ENCODE peak calls at places on chromosomes 7 and 10, in nine cellular contexts. I is heart left ventricle, O is skeletal muscle cell, X is pancreas, P is A549, W is mammary epithelial cell, L is aorta, V is AG04450, E is psoas muscle. G is an unnamed sample.

GRCh38 chr7:136869006-136869961 is 832 bp downstream of the CHRM2 start:
- DNase-seq in X (no peak), L (peak), E (peak), O (no peak), P (no peak), V (no peak), W (no peak), I (peak), G (no peak)

GRCh38 chr7:126483972-126484371 is 768.8 kb downstream of the GRM8 start:
- DNase-seq in V (no peak), X (no peak), P (no peak), L (no peak), I (no peak), E (no peak), O (peak), W (no peak), G (no peak)

GRCh38 chr7:141585592-141586510 is 34.6 kb downstream of the AGK start:
- DNase-seq in X (no peak), L (no peak), P (peak), O (peak), I (no peak), V (peak), W (peak), E (no peak), G (peak)

GRCh38 chr7:30451539-30452277 is 26.9 kb downstream of the NOD1 start:
- DNase-seq in E (no peak), V (no peak), X (no peak), O (no peak), I (no peak), P (no peak), W (no peak), L (no peak), G (no peak)

GRCh38 chr7:73850781-73851207 is 8.5 kb upstream of the METTL27 start:
- DNase-seq in V (peak), I (peak), E (peak), L (no peak), P (peak), X (peak), O (peak), W (peak), G (peak)

GRCh38 chr7:21617916-21618390 is 75.1 kb downstream of the DNAH11 start:
- DNase-seq in L (peak), I (peak), V (no peak), O (peak), E (peak), W (peak), X (peak), P (peak), G (peak)

GRCh38 chr10:120131183-120131582 is 238.7 kb downstream of the SEC23IP start:
- DNase-seq in W (peak), I (no peak), V (no peak), P (no peak), O (no peak), E (no peak), L (no peak), X (no peak), G (no peak)

GRCh38 chr7:44693641-44694313 is 54.9 kb upstream of the ZMIZ2 start:
- DNase-seq in O (peak), I (peak), L (peak), E (peak), X (no peak), V (peak), P (no peak), W (peak), G (peak)

GRCh38 chr7:55198634-55199366 is 166.3 kb upstream of the LANCL2 start:
- DNase-seq in P (no peak), O (no peak), L (no peak), I (no peak), W (no peak), V (no peak), E (no peak), X (no peak), G (no peak)

GRCh38 chr7:47634273-47634672 is 52.4 kb upstream of the TNS3 start:
- DNase-seq in L (no peak), I (no peak), X (no peak), P (no peak), E (no peak), V (no peak), W (peak), O (no peak), G (no peak)

GRCh38 chr7:30984359-30985107 is 20.8 kb downstream of the GHRHR start:
- DNase-seq in V (no peak), P (no peak), E (no peak), W (peak), O (no peak), I (no peak), L (peak), X (no peak), G (peak)

GRCh38 chr10:93261961-93262610 is 188.4 kb downstream of the CYP26A1 start:
- DNase-seq in I (no peak), P (no peak), W (peak), V (no peak), O (no peak), X (no peak), E (no peak), L (no peak), G (peak)

GRCh38 chr7:131012477-131013031 is 278.5 kb upstream of the KLF14 start:
- DNase-seq in E (no peak), X (no peak), L (no peak), P (no peak), W (no peak), O (no peak), I (no peak), V (no peak), G (no peak)

GRCh38 chr7:128858380-128859231 is 4.0 kb upstream of the ATP6V1F start:
- DNase-seq in P (no peak), X (no peak), L (no peak), O (no peak), V (no peak), W (no peak), E (peak), I (peak), G (no peak)

GRCh38 chr10:614772-615582 is 74.5 kb downstream of the DIP2C start:
- DNase-seq in O (no peak), V (no peak), L (peak), P (no peak), X (no peak), W (no peak), E (peak), I (no peak), G (no peak)

GRCh38 chr10:47261121-47261520 is 38.9 kb upstream of the GDF10 start:
- DNase-seq in I (no peak), X (no peak), V (no peak), O (no peak), W (no peak), E (no peak), L (no peak), P (no peak), G (no peak)

GRCh38 chr7:133061357-133061756 is 20.5 kb downstream of the CHCHD3 start:
- DNase-seq in P (no peak), X (peak), V (no peak), W (no peak), O (no peak), E (no peak), I (no peak), L (no peak), G (no peak)

GRCh38 chr7:43481905-43482678 is 100.8 kb upstream of the STK17A start:
- DNase-seq in I (no peak), O (no peak), L (no peak), P (no peak), V (no peak), W (no peak), X (no peak), E (no peak), G (no peak)

GRCh38 chr7:149621776-149622175 is 124.2 kb upstream of the ZNF746 start:
- DNase-seq in E (no peak), O (no peak), I (no peak), W (no peak), V (no peak), X (no peak), L (no peak), P (no peak), G (no peak)

GRCh38 chr7:138886501-138886917 is 88.5 kb upstream of the ATP6V0A4 start:
- DNase-seq in P (peak), L (no peak), V (peak), E (no peak), I (no peak), O (no peak), W (peak), X (no peak), G (no peak)

GRCh38 chr7:25894902-25895791 is 256.9 kb upstream of the NFE2L3 start:
- DNase-seq in V (no peak), E (peak), I (peak), X (peak), W (peak), P (peak), L (peak), O (no peak), G (no peak)

GRCh38 chr10:11759347-11759746 is 17.2 kb downstream of the ECHDC3 start:
- DNase-seq in I (no peak), O (no peak), V (no peak), P (no peak), L (no peak), W (no peak), E (no peak), X (no peak), G (no peak)

GRCh38 chr10:22505923-22506685 is 160.8 kb downstream of the SPAG6 start:
- DNase-seq in L (no peak), P (no peak), E (no peak), I (no peak), V (no peak), O (peak), X (no peak), W (peak), G (peak)

GRCh38 chr7:25385731-25386136 is 157.4 kb upstream of the NPVF start:
- DNase-seq in X (peak), W (no peak), L (no peak), I (no peak), V (no peak), E (no peak), O (no peak), P (no peak), G (no peak)

GRCh38 chr7:40965745-40966144 is 737.1 kb downstream of the INHBA start:
- DNase-seq in E (no peak), L (no peak), X (no peak), P (no peak), O (no peak), V (no peak), I (no peak), W (peak), G (no peak)

GRCh38 chr7:115679976-115680375 is 350.6 kb downstream of the TFEC start:
- DNase-seq in P (no peak), W (peak), X (no peak), V (no peak), E (no peak), O (no peak), L (no peak), I (no peak), G (no peak)

GRCh38 chr7:139091677-139091996 is 17.9 kb downstream of the ZC3HAV1 start:
- DNase-seq in E (no peak), V (no peak), O (no peak), W (no peak), X (no peak), L (no peak), P (no peak), I (no peak), G (no peak)

GRCh38 chr7:36129048-36129534 is 24.0 kb upstream of the EEPD1 start:
- DNase-seq in I (no peak), O (no peak), L (no peak), W (no peak), E (peak), V (no peak), X (peak), P (peak), G (no peak)

GRCh38 chr10:102550636-102551210 is 47.0 kb downstream of the SUFU start:
- DNase-seq in O (no peak), P (no peak), E (no peak), W (no peak), V (no peak), L (no peak), I (no peak), X (no peak), G (no peak)

GRCh38 chr7:128913856-128914565 is 3.5 kb upstream of the KCP start:
- DNase-seq in W (no peak), I (no peak), P (no peak), O (no peak), E (no peak), V (no peak), X (no peak), L (no peak), G (no peak)

GRCh38 chr10:14583252-14583651 is 191.4 kb downstream of the FAM107B start:
- DNase-seq in O (no peak), W (no peak), E (no peak), L (no peak), V (no peak), P (no peak), I (no peak), X (no peak), G (no peak)

GRCh38 chr10:48231699-48232315 is 42.7 kb downstream of the FRMPD2 start:
- DNase-seq in X (no peak), W (peak), L (no peak), O (no peak), P (no peak), V (no peak), E (no peak), I (no peak), G (no peak)

GRCh38 chr10:104337527-104337984 is 709 bp downstream of the ITPRIP start:
- DNase-seq in P (peak), I (no peak), X (no peak), W (peak), O (no peak), E (no peak), V (no peak), L (no peak), G (no peak)

GRCh38 chr7:101915000-101915399 is 97.6 kb downstream of the CUX1 start:
- DNase-seq in V (no peak), P (no peak), L (peak), W (no peak), O (no peak), X (no peak), E (peak), I (peak), G (no peak)

GRCh38 chr10:110837418-110838120 is 34.2 kb upstream of the PDCD4 start:
- DNase-seq in P (no peak), X (no peak), O (no peak), I (no peak), V (no peak), E (no peak), W (no peak), L (no peak), G (no peak)

DNA sequence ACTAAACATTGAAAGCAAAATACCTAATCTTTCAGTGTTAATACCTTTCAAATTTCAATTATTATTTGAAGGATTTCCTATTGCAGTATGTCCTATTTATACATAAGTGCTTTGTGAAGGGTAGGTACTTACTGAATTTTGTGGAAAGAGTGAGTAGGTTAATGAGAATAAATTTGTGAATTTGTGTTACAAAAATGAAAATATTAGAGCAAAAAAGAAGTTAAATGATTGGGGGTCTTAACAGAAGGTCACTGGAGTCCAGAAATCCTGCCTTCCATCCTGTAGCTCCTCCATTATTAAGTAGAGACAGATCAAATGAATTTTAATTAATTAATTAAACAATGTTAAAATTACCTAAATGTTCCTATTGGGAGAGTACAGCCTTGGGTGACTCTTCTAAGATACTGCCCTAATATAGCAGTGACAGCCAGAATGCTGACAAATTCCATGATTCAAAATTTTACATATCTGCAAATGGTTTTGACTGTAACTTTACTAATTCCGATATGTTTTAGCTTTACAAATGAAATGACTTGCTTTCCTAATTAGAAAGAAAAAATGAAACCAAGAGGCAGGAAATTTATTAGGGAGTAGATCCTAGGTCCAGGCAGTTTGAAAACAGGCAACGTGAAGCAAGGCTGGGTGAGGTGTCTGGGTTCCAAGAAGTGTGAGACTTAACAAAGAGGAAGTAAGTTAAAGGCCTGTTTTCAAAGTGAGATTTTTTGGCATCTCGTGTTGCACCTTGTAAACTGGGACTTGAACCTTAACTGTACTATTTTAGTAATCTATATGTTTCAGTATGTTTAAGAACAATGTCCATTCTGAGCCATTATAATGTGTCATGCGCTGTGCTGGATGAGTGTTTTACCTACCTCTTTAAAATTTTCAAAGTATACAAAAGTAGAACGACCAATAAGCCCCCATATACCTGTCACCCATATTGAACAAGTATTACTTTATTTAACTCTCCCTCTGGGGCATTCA is 1.5 kb downstream of the PIK3CG start:
- DNase-seq in W (no peak), P (no peak), O (no peak), I (no peak), L (no peak), V (no peak), X (no peak), E (no peak), G (no peak)
- H3K4me3 ChIP-seq in W (no peak), P (no peak), O (no peak), I (no peak), L (no peak), V (no peak), X (no peak), E (peak), G (no peak)

GRCh38 chr10:27912241-27912640 is 86.6 kb downstream of the ODAD2 start:
- DNase-seq in O (no peak), P (no peak), X (no peak), W (no peak), V (no peak), L (no peak), I (no peak), E (no peak), G (no peak)
- H3K4me3 ChIP-seq in O (no peak), P (no peak), X (no peak), W (no peak), V (no peak), L (no peak), I (no peak), E (no peak), G (no peak)

GRCh38 chr7:99394188-99394502 is 14.3 kb downstream of the PDAP1 start:
- DNase-seq in I (peak), X (no peak), E (no peak), L (no peak), O (no peak), P (no peak), W (no peak), V (no peak), G (no peak)

GRCh38 chr7:99392659-99393362 is 15.6 kb downstream of the PDAP1 start:
- DNase-seq in P (no peak), L (peak), V (no peak), O (no peak), E (peak), W (no peak), X (peak), I (peak), G (no peak)

GRCh38 chr7:99390941-99391602 is 16.5 kb downstream of the ARPC1B start:
- DNase-seq in E (no peak), I (peak), W (no peak), X (no peak), V (no peak), P (no peak), O (no peak), L (no peak), G (no peak)

GRCh38 chr7:99393363-99394187 is 14.8 kb downstream of the PDAP1 start:
- DNase-seq in O (no peak), W (no peak), I (peak), V (no peak), P (no peak), L (peak), E (no peak), X (peak), G (no peak)

GRCh38 chr7:99392046-99392445 is 16.4 kb downstream of the PDAP1 start:
- DNase-seq in P (no peak), W (no peak), L (no peak), V (no peak), E (no peak), X (no peak), O (no peak), I (no peak), G (no peak)
- H3K4me3 ChIP-seq in P (no peak), W (no peak), L (no peak), V (no peak), E (peak), X (no peak), O (no peak), I (peak), G (no peak)

GRCh38 chr7:151461096-151461941 is 21.4 kb upstream of the CRYGN start:
- DNase-seq in L (no peak), W (no peak), X (no peak), V (no peak), I (no peak), O (no peak), E (no peak), P (no peak), G (no peak)

GRCh38 chr7:151462306-151462779 is 22.4 kb upstream of the CRYGN start:
- DNase-seq in O (no peak), E (no peak), X (no peak), I (no peak), L (no peak), V (no peak), P (no peak), W (no peak), G (no peak)

GRCh38 chr7:151461942-151462230 is 21.9 kb upstream of the CRYGN start:
- DNase-seq in W (no peak), O (no peak), I (no peak), E (no peak), L (no peak), P (no peak), V (no peak), X (no peak), G (no peak)

GRCh38 chr7:151459726-151460473 is 20.0 kb upstream of the CRYGN start:
- DNase-seq in I (peak), W (peak), L (peak), E (peak), O (peak), V (peak), X (peak), P (peak), G (peak)

GRCh38 chr7:151460474-151460855 is 20.5 kb upstream of the CRYGN start:
- DNase-seq in P (no peak), I (no peak), O (no peak), E (peak), X (peak), L (no peak), V (no peak), W (no peak), G (no peak)
- H3K4me3 ChIP-seq in P (no peak), I (peak), O (peak), E (peak), X (no peak), L (no peak), V (peak), W (no peak), G (no peak)